ENCODE peak calls at places on chromosomes 13 and 19, in six cellular contexts. P is progenitor cell of endocrine pancreas; O is stimulated activated CD8-positive, alpha-beta memory T cell treated with anti-CD3 and anti-CD28 coated beads, Interleukin-12 subunit alpha, Interleukin-12 subunit beta, amount 100 ng/mL, for 4 hours; L is brain microvascular endothelial cell; V is activated T-helper 1 cell treated with Interleukin-2 at 50 U/mL for 16 hours; D is stimulated activated CD4-positive, alpha-beta T cell treated with anti-CD3 and anti-CD28 coated beads, Interleukin-1b, Interleukin-23, amount 100 ng/mL, for 24 hours. H is an unnamed sample.

GRCh38 chr13:110109910-110110309 is 197.0 kb downstream of the COL4A1 start:
- DNase-seq in O (no peak), D (no peak), P (no peak), L (peak), V (no peak), H (no peak)

GRCh38 chr19:2215281-2215751 is 20.8 kb downstream of the PLEKHJ1 start:
- DNase-seq in V (peak), P (no peak), O (no peak), L (no peak), D (no peak), H (no peak)

GRCh38 chr13:73248711-73249580 is 190.1 kb downstream of the KLF5 start:
- DNase-seq in L (no peak), V (no peak), P (no peak), O (no peak), D (no peak), H (no peak)

GRCh38 chr13:97413694-97414093 is 20.3 kb upstream of the RAP2A start:
- DNase-seq in D (no peak), P (no peak), L (no peak), O (no peak), V (no peak), H (no peak)

GRCh38 chr19:37313335-37313627 is 57.6 kb upstream of the ZNF527 start:
- DNase-seq in P (no peak), D (no peak), O (no peak), V (no peak), L (no peak), H (no peak)

GRCh38 chr19:12194827-12195500 is 32.1 kb downstream of the ZNF136 start:
- DNase-seq in D (peak), O (peak), L (peak), V (peak), P (no peak), H (peak)

GRCh38 chr19:5892772-5893275 is 10.8 kb downstream of the NDUFA11 start:
- DNase-seq in V (no peak), D (no peak), P (no peak), L (no peak), O (no peak), H (no peak)

GRCh38 chr19:48398329-48399235 is 5.1 kb downstream of the GRIN2D start:
- DNase-seq in P (peak), D (peak), V (peak), O (peak), L (peak), H (no peak)

GRCh38 chr19:5293607-5294089 is 47.0 kb downstream of the PTPRS start:
- DNase-seq in P (peak), V (no peak), O (no peak), L (no peak), D (no peak), H (no peak)

GRCh38 chr13:48412881-48413351 is at the start of gene LPAR6:
- DNase-seq in P (no peak), V (no peak), O (no peak), L (peak), D (no peak), H (no peak)

GRCh38 chr19:49391581-49392399 is 3.7 kb downstream of the KASH5 start:
- DNase-seq in V (peak), P (peak), L (peak), O (peak), D (peak), H (no peak)

GRCh38 chr13:113371061-113371460 is 7.1 kb upstream of the GRTP1 start:
- DNase-seq in P (peak), D (no peak), V (no peak), L (no peak), O (no peak), H (no peak)

GRCh38 chr19:45156751-45157150 is 4.0 kb downstream of the NKPD1 start:
- DNase-seq in D (no peak), V (no peak), P (no peak), L (no peak), O (no peak), H (no peak)

GRCh38 chr13:41122838-41123237 is 9.8 kb downstream of the KBTBD6 start:
- DNase-seq in D (no peak), L (no peak), V (no peak), O (no peak), P (no peak), H (no peak)

GRCh38 chr19:56964526-56964925 is 124.0 kb upstream of the PEG3 start:
- DNase-seq in L (no peak), V (no peak), D (no peak), O (no peak), P (no peak), H (no peak)

GRCh38 chr19:325937-326565 is 18.5 kb downstream of the MIER2 start:
- DNase-seq in P (no peak), L (no peak), D (no peak), O (no peak), V (no peak), H (no peak)

GRCh38 chr13:21077360-21078353 is 16.3 kb upstream of the LATS2 start:
- DNase-seq in P (no peak), V (no peak), D (no peak), O (no peak), L (no peak), H (no peak)

GRCh38 chr13:27395007-27395510 is 29.4 kb upstream of the GTF3A start:
- DNase-seq in L (no peak), V (no peak), D (no peak), O (no peak), P (no peak), H (no peak)

GRCh38 chr13:47437411-47437810 is 540.6 kb upstream of the HTR2A start:
- DNase-seq in L (no peak), O (no peak), D (no peak), V (no peak), P (no peak), H (no peak)